ENCODE peak calls at places on chromosomes 11 and 22, in ten cellular contexts. U, Z, A, R, Y, E, D, L, I and S are unnamed samples.

GRCh38 chr11:4418403-4418802 is 24.9 kb upstream of the TRIM21 start:
- DNase-seq in U (no peak), Z (no peak), A (no peak), R (no peak), Y (no peak), E (no peak), D (no peak), L (no peak), I (no peak), S (no peak)

GRCh38 chr11:10937416-10937815 is 79.6 kb upstream of the ZBED5 start:
- DNase-seq in U (no peak), Z (no peak), A (no peak), R (no peak), Y (no peak), E (no peak), D (no peak), L (no peak), I (no peak), S (no peak)

GRCh38 chr11:120063686-120064340 is 74.1 kb downstream of the TRIM29 start:
- DNase-seq in U (no peak), Z (no peak), A (no peak), R (no peak), Y (no peak), E (no peak), D (no peak), L (no peak), I (no peak), S (no peak)

GRCh38 chr11:122230387-122230760 is 114.4 kb upstream of the BLID start:
- DNase-seq in U (no peak), Z (no peak), A (no peak), R (no peak), Y (no peak), E (peak; percentile 78), D (peak; percentile 54), L (no peak), I (no peak), S (no peak)

GRCh38 chr11:127620660-127621059 is 620.1 kb upstream of the KIRREL3 start:
- DNase-seq in U (no peak), Z (no peak), A (no peak), R (peak; percentile 26), Y (no peak), E (no peak), D (peak; percentile 5), L (no peak), I (no peak), S (no peak)

GRCh38 chr22:50622723-50623327 is 5.1 kb downstream of the ARSA start:
- DNase-seq in U (no peak), Z (peak; percentile 68), A (no peak), R (peak; percentile 48), Y (peak; percentile 92), E (no peak), D (no peak), L (no peak), I (no peak), S (no peak)

GRCh38 chr22:24758164-24758799 is 16.2 kb downstream of the PIWIL3 start:
- DNase-seq in U (peak; percentile 73), Z (peak; percentile 34), A (no peak), R (peak; percentile 23), Y (peak; percentile 63), E (peak; percentile 50), D (peak; percentile 74), L (peak; percentile 41), I (no peak), S (peak; percentile 50)

GRCh38 chr22:30695871-30696655 is 1.4 kb downstream of the OSBP2 start:
- DNase-seq in U (no peak), Z (no peak), A (no peak), R (no peak), Y (no peak), E (no peak), D (no peak), L (no peak), I (no peak), S (no peak)

GRCh38 chr22:43238526-43239006 is 51.6 kb upstream of the TTLL12 start:
- DNase-seq in U (no peak), Z (no peak), A (no peak), R (no peak), Y (no peak), E (no peak), D (peak; percentile 8), L (no peak), I (no peak), S (no peak)

GRCh38 chr11:33772300-33772699 is 2.0 kb downstream of the FBXO3 start:
- DNase-seq in U (no peak), Z (peak; percentile 10), A (no peak), R (peak; percentile 76), Y (no peak), E (no peak), D (no peak), L (no peak), I (no peak), S (no peak)

GRCh38 chr11:124538019-124538418 is 5.4 kb downstream of the OR8B12 start:
- DNase-seq in U (no peak), Z (no peak), A (no peak), R (peak; percentile 60), Y (no peak), E (peak; percentile 36), D (peak; percentile 74), L (peak; percentile 48), I (peak; percentile 9), S (no peak)

GRCh38 chr22:46575915-46576555 is 38.6 kb upstream of the CELSR1 start:
- DNase-seq in U (no peak), Z (no peak), A (peak; percentile 80), R (no peak), Y (no peak), E (no peak), D (no peak), L (peak; percentile 58), I (no peak), S (no peak)

GRCh38 chr11:104164028-104164520 is at the start of gene PDGFD:
- DNase-seq in U (peak; percentile 46), Z (peak; percentile 54), A (peak; percentile 73), R (peak; percentile 67), Y (peak; percentile 71), E (peak; percentile 66), D (peak; percentile 78), L (peak; percentile 72), I (peak; percentile 23), S (peak; percentile 47)

GRCh38 chr11:36249271-36249670 is 40.0 kb downstream of the COMMD9 start:
- DNase-seq in U (no peak), Z (no peak), A (no peak), R (peak; percentile 93), Y (no peak), E (peak; percentile 74), D (peak; percentile 77), L (no peak), I (peak; percentile 91), S (no peak)

DNA sequence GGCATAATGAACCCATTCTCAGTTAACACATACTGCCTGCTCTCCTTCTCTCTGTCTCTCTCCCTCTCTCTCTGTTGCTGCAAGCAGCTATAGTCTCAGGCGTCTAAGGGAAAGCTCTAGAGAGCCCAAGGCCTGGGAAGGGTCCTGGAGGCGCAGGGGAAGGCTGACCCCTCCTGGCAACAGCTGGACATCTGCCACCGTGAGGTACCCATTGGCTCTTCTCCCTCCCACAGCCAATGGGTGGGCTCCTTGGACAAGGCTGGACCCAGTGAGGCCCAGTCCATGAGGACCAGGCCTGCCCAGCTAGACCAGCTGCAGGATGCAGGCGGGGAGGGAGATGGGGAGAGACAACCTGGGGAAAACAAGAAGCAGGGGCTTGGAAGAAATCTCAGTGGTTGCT is 349.8 kb downstream of the BUD13 start:
- DNase-seq in U (no peak), Z (peak; percentile 32), A (no peak), R (no peak), Y (no peak), E (no peak), D (no peak), L (no peak), I (no peak), S (no peak)
- TF ChIP-seq CTCF in U (no peak), Z (peak; percentile 61), A (no peak), R (no peak), Y (no peak), E (no peak), D (no peak), L (no peak), I (no peak), S (no peak)

DNA sequence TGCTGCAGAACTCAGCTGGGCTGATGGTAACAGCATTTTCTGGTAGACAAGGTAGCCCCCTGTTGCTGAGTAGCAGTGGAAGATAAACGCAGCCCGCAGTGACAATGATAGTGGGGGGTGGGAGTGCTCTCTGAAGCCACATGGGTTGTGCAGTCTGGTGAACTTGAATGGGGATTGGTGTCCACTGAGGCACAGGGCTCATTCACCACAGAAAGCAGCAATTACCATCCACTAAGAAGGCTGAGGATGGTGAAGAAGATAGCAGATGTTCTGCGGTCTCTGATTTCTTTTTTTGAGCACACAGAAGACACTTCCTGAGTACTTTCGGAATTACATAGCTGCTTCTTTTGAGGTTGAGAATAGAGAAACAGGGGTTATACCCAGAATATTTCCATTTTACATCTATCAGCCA is 150.3 kb downstream of the LRRC4C start:
- DNase-seq in U (no peak), Z (no peak), A (no peak), R (no peak), Y (no peak), E (no peak), D (no peak), L (no peak), I (no peak), S (peak; percentile 12)
- TF ChIP-seq CTCF in U (no peak), Z (no peak), A (no peak), R (no peak), Y (no peak), E (no peak), D (no peak), L (no peak), I (no peak), S (no peak)

DNA sequence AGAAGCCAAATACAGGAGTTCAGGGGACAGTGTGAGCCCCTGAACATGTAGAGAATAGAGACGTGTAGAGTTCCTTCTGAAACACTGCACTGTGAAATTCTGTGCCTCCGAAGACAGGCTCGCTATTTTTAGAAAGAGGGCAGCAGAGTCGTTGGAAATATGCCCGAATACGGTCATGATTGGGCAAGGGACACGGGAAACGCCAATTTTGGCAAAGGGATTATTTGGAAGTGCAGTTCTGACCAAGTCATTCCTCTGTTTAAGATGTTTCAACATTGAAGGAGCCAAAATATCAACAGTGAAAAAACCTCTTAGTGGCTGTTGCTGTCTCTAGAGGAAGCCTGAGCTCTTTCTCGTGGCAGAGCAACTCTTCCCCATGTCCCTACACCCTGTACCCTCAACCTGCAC is 9.5 kb upstream of the CBX6 start:
- DNase-seq in U (no peak), Z (no peak), A (no peak), R (no peak), Y (peak; percentile 59), E (peak; percentile 93), D (peak; percentile 96), L (peak; percentile 56), I (no peak), S (no peak)
- TF ChIP-seq CTCF in U (no peak), Z (no peak), A (no peak), R (no peak), Y (no peak), E (peak; percentile 27), D (peak; percentile 20), L (no peak), I (no peak), S (no peak)

DNA sequence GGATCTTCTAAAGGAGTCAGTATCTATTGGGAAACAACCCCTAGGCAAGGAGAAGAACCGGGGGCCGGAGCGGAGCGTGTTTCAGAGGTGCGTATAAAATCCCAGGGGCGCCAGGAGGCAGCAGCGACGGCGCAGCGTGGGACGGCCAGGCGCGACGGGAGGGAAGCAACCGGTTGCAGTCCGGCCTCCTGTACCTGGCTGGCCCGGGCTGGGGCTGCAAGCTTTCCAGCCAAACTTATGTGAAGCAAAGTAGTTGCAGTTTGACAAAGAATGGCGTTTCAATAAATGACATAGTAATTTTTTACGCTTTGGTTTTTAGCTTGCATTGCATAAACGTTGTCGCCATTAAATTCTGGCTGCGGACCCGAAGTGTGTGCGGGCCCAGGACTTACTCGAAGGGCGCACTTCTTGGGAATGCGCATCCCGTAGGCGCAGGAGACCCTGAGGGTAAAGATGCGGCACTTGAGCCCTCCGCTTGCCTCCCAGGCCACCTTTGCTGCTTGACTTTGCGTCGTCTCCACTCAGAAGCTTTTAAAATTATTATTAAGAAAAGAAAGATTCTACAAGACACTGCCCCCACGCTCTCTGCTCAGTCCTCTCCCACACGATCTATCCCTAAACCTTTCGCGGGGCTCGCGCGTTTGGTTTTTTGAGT is 1.5 kb upstream of the WT1 start:
- DNase-seq in U (no peak), Z (no peak), A (no peak), R (no peak), Y (no peak), E (no peak), D (no peak), L (no peak), I (no peak), S (no peak)
- TF ChIP-seq CTCF in U (no peak), Z (no peak), A (no peak), R (no peak), Y (no peak), E (no peak), D (no peak), L (no peak), I (no peak), S (no peak)